ENCODE peak calls at places on chromosomes 1 and 21, in six cellular contexts. One of them, this sample, is unnamed. For H3K27me3, the result is how much of the 10 kb centered on the place peaks cover.

GRCh38 chr1:12386130-12386529 is 156.3 kb downstream of the VPS13D start:
- DNase-seq in IMR-90: no peak
- DNase-seq in thyroid gland: peak
- DNase-seq in heart right ventricle: no peak
- DNase-seq in uterus: no peak
- DNase-seq in body of pancreas: no peak
- DNase-seq in this sample: no peak

GRCh38 chr21:31710586-31710985 is 21.3 kb downstream of the SCAF4 start:
- DNase-seq in body of pancreas: no peak
- DNase-seq in IMR-90: peak
- DNase-seq in heart right ventricle: no peak
- DNase-seq in thyroid gland: no peak
- DNase-seq in uterus: no peak
- DNase-seq in this sample: no peak

GRCh38 chr1:13661539-13661938 is 38.4 kb upstream of the PRDM2 start:
- DNase-seq in heart right ventricle: no peak
- DNase-seq in body of pancreas: no peak
- DNase-seq in thyroid gland: no peak
- DNase-seq in IMR-90: no peak
- DNase-seq in uterus: peak
- DNase-seq in this sample: no peak

GRCh38 chr1:94383966-94384408 is 34.2 kb upstream of the ABCD3 start:
- DNase-seq in heart right ventricle: no peak
- DNase-seq in body of pancreas: peak
- DNase-seq in IMR-90: peak
- DNase-seq in thyroid gland: peak
- DNase-seq in uterus: no peak
- DNase-seq in this sample: no peak

GRCh38 chr1:26907071-26907922 is 6.5 kb downstream of the NR0B2 start:
- DNase-seq in thyroid gland: peak
- DNase-seq in body of pancreas: peak
- DNase-seq in heart right ventricle: no peak
- DNase-seq in uterus: no peak
- DNase-seq in IMR-90: peak
- DNase-seq in this sample: no peak

GRCh38 chr1:57423135-57424131 is at the start of gene DAB1:
- DNase-seq in body of pancreas: peak
- DNase-seq in heart right ventricle: no peak
- DNase-seq in uterus: no peak
- DNase-seq in thyroid gland: no peak
- DNase-seq in IMR-90: peak
- DNase-seq in this sample: peak

GRCh38 chr1:62386351-62387121 is 50.3 kb upstream of the USP1 start:
- DNase-seq in thyroid gland: no peak
- DNase-seq in body of pancreas: no peak
- DNase-seq in IMR-90: no peak
- DNase-seq in heart right ventricle: no peak
- DNase-seq in uterus: no peak
- DNase-seq in this sample: no peak

GRCh38 chr1:161182214-161182613 is 4.9 kb upstream of the B4GALT3 start:
- DNase-seq in body of pancreas: no peak
- DNase-seq in heart right ventricle: no peak
- DNase-seq in thyroid gland: no peak
- DNase-seq in IMR-90: peak
- DNase-seq in uterus: no peak
- DNase-seq in this sample: no peak

GRCh38 chr1:100539836-100540536 is 2.0 kb downstream of the GPR88 start:
- DNase-seq in thyroid gland: peak
- DNase-seq in uterus: no peak
- DNase-seq in heart right ventricle: no peak
- DNase-seq in IMR-90: peak
- DNase-seq in body of pancreas: peak
- DNase-seq in this sample: peak

GRCh38 chr1:100736324-100736723 is 16.8 kb downstream of the VCAM1 start:
- DNase-seq in heart right ventricle: no peak
- DNase-seq in body of pancreas: peak
- DNase-seq in thyroid gland: no peak
- DNase-seq in uterus: no peak
- DNase-seq in IMR-90: peak
- DNase-seq in this sample: no peak

GRCh38 chr21:35096959-35097358 is 47.9 kb upstream of the RUNX1 start:
- DNase-seq in IMR-90: no peak
- DNase-seq in body of pancreas: no peak
- DNase-seq in thyroid gland: no peak
- DNase-seq in uterus: no peak
- DNase-seq in heart right ventricle: no peak
- DNase-seq in this sample: no peak

GRCh38 chr1:191052888-191053287 is 575.2 kb upstream of the BRINP3 start:
- DNase-seq in IMR-90: no peak
- DNase-seq in thyroid gland: no peak
- DNase-seq in body of pancreas: no peak
- DNase-seq in heart right ventricle: no peak
- DNase-seq in uterus: no peak
- DNase-seq in this sample: no peak

GRCh38 chr1:14745321-14745720 is 146.8 kb downstream of the KAZN start:
- DNase-seq in IMR-90: no peak
- DNase-seq in thyroid gland: no peak
- DNase-seq in body of pancreas: no peak
- DNase-seq in heart right ventricle: no peak
- DNase-seq in uterus: no peak
- DNase-seq in this sample: no peak

GRCh38 chr1:208523007-208523406 is 278.8 kb upstream of the PLXNA2 start:
- DNase-seq in heart right ventricle: no peak
- DNase-seq in body of pancreas: no peak
- DNase-seq in thyroid gland: no peak
- DNase-seq in IMR-90: no peak
- DNase-seq in uterus: no peak
- DNase-seq in this sample: no peak

GRCh38 chr1:116763787-116764465 is 9.7 kb downstream of the CD2 start:
- DNase-seq in thyroid gland: peak
- DNase-seq in heart right ventricle: no peak
- DNase-seq in IMR-90: no peak
- DNase-seq in uterus: no peak
- DNase-seq in body of pancreas: peak
- DNase-seq in this sample: no peak

GRCh38 chr1:37486680-37487618 is 12.6 kb downstream of the ZC3H12A start:
- DNase-seq in IMR-90: peak
- DNase-seq in thyroid gland: peak
- DNase-seq in uterus: peak
- DNase-seq in heart right ventricle: peak
- DNase-seq in body of pancreas: peak
- DNase-seq in this sample: peak

GRCh38 chr1:206521002-206521585 is 13.8 kb downstream of the RASSF5 start:
- DNase-seq in IMR-90: no peak
- DNase-seq in uterus: no peak
- DNase-seq in thyroid gland: peak
- DNase-seq in body of pancreas: peak
- DNase-seq in heart right ventricle: no peak
- DNase-seq in this sample: no peak

GRCh38 chr1:27300341-27301051 is 21.5 kb upstream of the TMEM222 start:
- DNase-seq in thyroid gland: peak
- DNase-seq in heart right ventricle: peak
- DNase-seq in IMR-90: peak
- DNase-seq in body of pancreas: peak
- DNase-seq in uterus: peak
- DNase-seq in this sample: peak

GRCh38 chr1:83033682-83034081 is 965.2 kb downstream of the TTLL7 start:
- DNase-seq in body of pancreas: no peak
- DNase-seq in thyroid gland: no peak
- DNase-seq in heart right ventricle: no peak
- DNase-seq in IMR-90: no peak
- DNase-seq in uterus: no peak
- DNase-seq in this sample: no peak

GRCh38 chr1:161287482-161288054 is 22.2 kb downstream of the MPZ start:
- DNase-seq in heart right ventricle: no peak
- DNase-seq in body of pancreas: no peak
- DNase-seq in IMR-90: no peak
- DNase-seq in thyroid gland: no peak
- DNase-seq in uterus: no peak
- DNase-seq in this sample: no peak

GRCh38 chr1:52925571-52926005 is 1.5 kb upstream of the SCP2 start:
- DNase-seq in uterus: peak
- DNase-seq in body of pancreas: peak
- DNase-seq in heart right ventricle: no peak
- DNase-seq in IMR-90: no peak
- DNase-seq in thyroid gland: peak
- DNase-seq in this sample: no peak

GRCh38 chr1:59393211-59394180 is 96.6 kb downstream of the FGGY start:
- DNase-seq in IMR-90: peak
- DNase-seq in thyroid gland: peak
- DNase-seq in heart right ventricle: peak
- DNase-seq in body of pancreas: peak
- DNase-seq in uterus: peak
- DNase-seq in this sample: peak

GRCh38 chr1:78688701-78689100 is 39.1 kb downstream of the IFI44 start:
- DNase-seq in heart right ventricle: no peak
- DNase-seq in body of pancreas: no peak
- DNase-seq in IMR-90: peak
- DNase-seq in thyroid gland: no peak
- DNase-seq in uterus: no peak
- DNase-seq in this sample: no peak

GRCh38 chr1:10338047-10338446 is 60.8 kb upstream of the PGD start:
- DNase-seq in IMR-90: peak
- DNase-seq in uterus: peak
- DNase-seq in body of pancreas: peak
- DNase-seq in thyroid gland: peak
- DNase-seq in heart right ventricle: peak
- DNase-seq in this sample: peak

GRCh38 chr1:47482783-47483182 is 44.9 kb downstream of the FOXD2 start:
- DNase-seq in IMR-90: no peak
- DNase-seq in uterus: no peak
- DNase-seq in body of pancreas: no peak
- DNase-seq in thyroid gland: no peak
- DNase-seq in heart right ventricle: no peak
- DNase-seq in this sample: no peak

GRCh38 chr21:38985423-38986378 is 180.0 kb downstream of the ETS2 start:
- DNase-seq in IMR-90: peak
- DNase-seq in body of pancreas: peak
- DNase-seq in uterus: peak
- DNase-seq in heart right ventricle: peak
- DNase-seq in thyroid gland: peak
- DNase-seq in this sample: peak

GRCh38 chr1:14915356-14916054 is 238.0 kb upstream of the TMEM51 start:
- DNase-seq in thyroid gland: peak
- DNase-seq in uterus: peak
- DNase-seq in IMR-90: peak
- DNase-seq in heart right ventricle: peak
- DNase-seq in body of pancreas: peak
- DNase-seq in this sample: peak

GRCh38 chr1:167184081-167184480 is 36.6 kb upstream of the POU2F1 start:
- DNase-seq in thyroid gland: no peak
- DNase-seq in uterus: no peak
- DNase-seq in body of pancreas: no peak
- DNase-seq in IMR-90: no peak
- DNase-seq in heart right ventricle: no peak
- DNase-seq in this sample: no peak
- TF ChIP-seq CTCF in thyroid gland: no peak
- TF ChIP-seq CTCF in uterus: no peak
- TF ChIP-seq CTCF in body of pancreas: no peak
- TF ChIP-seq CTCF in IMR-90: no peak
- TF ChIP-seq CTCF in heart right ventricle: no peak
- TF ChIP-seq CTCF in this sample: no peak

DNA sequence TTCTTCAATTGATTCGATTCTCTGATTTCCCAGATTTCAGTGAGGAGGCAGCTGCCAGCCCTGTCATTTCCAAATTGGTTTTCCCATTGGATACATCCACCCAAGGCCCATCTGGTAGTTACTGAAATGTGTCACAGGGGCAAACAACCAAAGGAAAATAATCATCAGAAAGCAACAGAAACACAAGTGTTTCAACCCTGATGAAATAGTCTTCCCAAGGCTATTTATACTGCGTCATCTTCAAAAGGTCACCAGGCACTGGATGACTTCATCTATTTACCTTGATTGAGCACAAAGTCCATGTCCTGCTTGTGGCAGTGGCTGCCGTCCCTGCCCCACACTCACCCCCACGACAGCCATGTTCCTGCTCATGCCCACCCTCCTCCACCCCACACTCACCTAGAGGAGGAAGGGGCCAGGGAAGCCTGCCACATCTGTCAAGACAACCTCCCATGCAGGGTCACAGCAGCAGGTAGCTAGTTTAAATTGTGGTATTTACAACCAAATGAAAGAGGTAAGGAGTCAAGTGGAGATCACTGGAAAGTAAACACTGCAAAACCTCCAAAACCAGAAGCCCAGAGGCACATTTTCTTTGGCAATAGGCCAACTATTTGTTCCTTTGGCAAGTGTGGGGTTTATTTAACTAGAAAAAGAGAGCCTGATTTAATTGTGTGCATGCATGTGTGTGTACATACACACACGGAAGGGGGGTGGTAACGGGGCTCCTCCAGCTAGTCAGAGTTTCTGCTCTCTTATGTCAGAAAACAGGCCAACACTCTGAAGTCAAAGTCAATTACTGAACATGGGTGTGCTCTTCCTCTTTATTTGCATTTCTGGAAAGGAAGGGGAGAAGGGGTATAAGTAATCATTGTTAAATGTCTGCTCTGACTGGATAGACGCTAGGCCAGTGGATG is 49.5 kb upstream of the RAB4A start:
- DNase-seq in IMR-90: peak
- DNase-seq in uterus: no peak
- DNase-seq in body of pancreas: peak
- DNase-seq in thyroid gland: peak
- DNase-seq in heart right ventricle: no peak
- DNase-seq in this sample: no peak
- H3K4me3 ChIP-seq in IMR-90: no peak
- H3K4me3 ChIP-seq in uterus: no peak
- H3K4me3 ChIP-seq in body of pancreas: no peak
- H3K4me3 ChIP-seq in thyroid gland: no peak
- H3K4me3 ChIP-seq in heart right ventricle: no peak
- H3K4me3 ChIP-seq in this sample: no peak

GRCh38 chr1:156652131-156652991 is 10.4 kb downstream of the BCAN start:
- DNase-seq in heart right ventricle: no peak
- DNase-seq in body of pancreas: peak
- DNase-seq in IMR-90: peak
- DNase-seq in uterus: no peak
- DNase-seq in thyroid gland: peak
- DNase-seq in this sample: peak
- H3K27me3 ChIP-seq in heart right ventricle: under half
- H3K27me3 ChIP-seq in body of pancreas: under half
- H3K27me3 ChIP-seq in IMR-90: half or more
- H3K27me3 ChIP-seq in uterus: under half
- H3K27me3 ChIP-seq in thyroid gland: under half
- H3K27me3 ChIP-seq in this sample: under half

DNA sequence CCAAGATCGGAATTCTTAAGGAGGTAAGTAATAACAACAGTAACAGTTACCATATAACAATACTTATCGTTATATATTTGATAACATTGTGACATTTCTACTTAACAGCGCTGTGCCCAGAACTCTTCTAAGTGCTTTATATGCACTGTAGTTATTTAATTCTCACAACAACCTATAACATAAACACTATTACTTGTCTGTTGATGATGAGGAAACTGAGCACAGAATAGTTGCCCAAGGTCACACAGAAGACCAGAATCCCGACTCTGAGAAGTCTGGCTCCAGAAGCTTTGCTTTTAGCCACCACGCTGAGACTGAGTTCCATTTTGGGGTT is 2.4 kb upstream of the ANXA9 start:
- DNase-seq in heart right ventricle: no peak
- DNase-seq in body of pancreas: no peak
- DNase-seq in uterus: no peak
- DNase-seq in IMR-90: no peak
- DNase-seq in thyroid gland: no peak
- DNase-seq in this sample: no peak
- TF ChIP-seq CTCF in heart right ventricle: no peak
- TF ChIP-seq CTCF in body of pancreas: no peak
- TF ChIP-seq CTCF in uterus: no peak
- TF ChIP-seq CTCF in IMR-90: no peak
- TF ChIP-seq CTCF in thyroid gland: no peak
- TF ChIP-seq CTCF in this sample: no peak

GRCh38 chr1:157181790-157182189 is 43.6 kb upstream of the ETV3 start:
- DNase-seq in body of pancreas: no peak
- DNase-seq in thyroid gland: no peak
- DNase-seq in uterus: no peak
- DNase-seq in heart right ventricle: no peak
- DNase-seq in IMR-90: no peak
- DNase-seq in this sample: no peak
- H3K4me3 ChIP-seq in body of pancreas: no peak
- H3K4me3 ChIP-seq in thyroid gland: no peak
- H3K4me3 ChIP-seq in uterus: no peak
- H3K4me3 ChIP-seq in heart right ventricle: no peak
- H3K4me3 ChIP-seq in IMR-90: no peak
- H3K4me3 ChIP-seq in this sample: no peak